ENCODE peak calls at places on chromosome 3, in five cellular contexts. One of them, this sample, is unnamed.

GRCh38 chr3:126493731-126494130 is 18.0 kb upstream of the ZXDC start:
- DNase-seq in CD8-positive, alpha-beta T cell: no peak
- DNase-seq in GM23338: no peak
- DNase-seq in uterus: no peak
- DNase-seq in PC-3: no peak
- DNase-seq in this sample: no peak

GRCh38 chr3:124995460-124995994 is 60.3 kb downstream of the HEG1 start:
- DNase-seq in CD8-positive, alpha-beta T cell: peak
- DNase-seq in GM23338: peak
- DNase-seq in uterus: peak
- DNase-seq in PC-3: peak
- DNase-seq in this sample: no peak

GRCh38 chr3:174710622-174711021 is 148.5 kb upstream of the NAALADL2 start:
- DNase-seq in CD8-positive, alpha-beta T cell: no peak
- DNase-seq in GM23338: peak
- DNase-seq in uterus: no peak
- DNase-seq in PC-3: no peak
- DNase-seq in this sample: no peak

GRCh38 chr3:46236294-46237054 is 5.8 kb upstream of the CCR3 start:
- DNase-seq in CD8-positive, alpha-beta T cell: no peak
- DNase-seq in GM23338: no peak
- DNase-seq in uterus: no peak
- DNase-seq in PC-3: no peak
- DNase-seq in this sample: no peak

GRCh38 chr3:139473155-139473771 is 3.1 kb downstream of the RBP2 start:
- DNase-seq in CD8-positive, alpha-beta T cell: no peak
- DNase-seq in GM23338: no peak
- DNase-seq in uterus: no peak
- DNase-seq in PC-3: peak
- DNase-seq in this sample: no peak

GRCh38 chr3:156259896-156260788 is 139.8 kb downstream of the KCNAB1 start:
- DNase-seq in CD8-positive, alpha-beta T cell: no peak
- DNase-seq in GM23338: no peak
- DNase-seq in uterus: no peak
- DNase-seq in PC-3: no peak
- DNase-seq in this sample: no peak

GRCh38 chr3:23019596-23020300 is 183.4 kb upstream of the UBE2E2 start:
- DNase-seq in CD8-positive, alpha-beta T cell: no peak
- DNase-seq in GM23338: no peak
- DNase-seq in uterus: no peak
- DNase-seq in PC-3: peak
- DNase-seq in this sample: no peak

GRCh38 chr3:174538116-174538515 is 321.0 kb upstream of the NAALADL2 start:
- DNase-seq in CD8-positive, alpha-beta T cell: no peak
- DNase-seq in GM23338: peak
- DNase-seq in uterus: no peak
- DNase-seq in PC-3: no peak
- DNase-seq in this sample: no peak

GRCh38 chr3:117512975-117513374 is 803.4 kb downstream of the TUSC7 start:
- DNase-seq in CD8-positive, alpha-beta T cell: no peak
- DNase-seq in GM23338: no peak
- DNase-seq in uterus: no peak
- DNase-seq in PC-3: no peak
- DNase-seq in this sample: no peak

GRCh38 chr3:133891662-133892389 is 3.9 kb downstream of the RAB6B start:
- DNase-seq in CD8-positive, alpha-beta T cell: no peak
- DNase-seq in GM23338: no peak
- DNase-seq in uterus: no peak
- DNase-seq in PC-3: no peak
- DNase-seq in this sample: no peak

GRCh38 chr3:146517684-146518435 is 26.5 kb downstream of the PLSCR1 start:
- DNase-seq in CD8-positive, alpha-beta T cell: no peak
- DNase-seq in GM23338: no peak
- DNase-seq in uterus: no peak
- DNase-seq in PC-3: no peak
- DNase-seq in this sample: no peak

GRCh38 chr3:102078864-102079808 is 229.8 kb downstream of the NFKBIZ start:
- DNase-seq in CD8-positive, alpha-beta T cell: no peak
- DNase-seq in GM23338: peak
- DNase-seq in uterus: no peak
- DNase-seq in PC-3: peak
- DNase-seq in this sample: no peak

GRCh38 chr3:30368978-30369377 is 237.4 kb upstream of the TGFBR2 start:
- DNase-seq in CD8-positive, alpha-beta T cell: no peak
- DNase-seq in GM23338: no peak
- DNase-seq in uterus: no peak
- DNase-seq in PC-3: peak
- DNase-seq in this sample: peak

GRCh38 chr3:2958553-2958952 is 151.6 kb downstream of the IL5RA start:
- DNase-seq in CD8-positive, alpha-beta T cell: no peak
- DNase-seq in GM23338: no peak
- DNase-seq in uterus: no peak
- DNase-seq in PC-3: no peak
- DNase-seq in this sample: no peak

GRCh38 chr3:171873561-171873960 is 30.4 kb downstream of the TMEM212 start:
- DNase-seq in CD8-positive, alpha-beta T cell: no peak
- DNase-seq in GM23338: no peak
- DNase-seq in uterus: no peak
- DNase-seq in PC-3: peak
- DNase-seq in this sample: peak

GRCh38 chr3:50290116-50290745 is 2.0 kb downstream of the IFRD2 start:
- DNase-seq in CD8-positive, alpha-beta T cell: no peak
- DNase-seq in GM23338: no peak
- DNase-seq in uterus: peak
- DNase-seq in PC-3: no peak
- DNase-seq in this sample: no peak

GRCh38 chr3:64176461-64176996 is 48.7 kb downstream of the PRICKLE2 start:
- DNase-seq in CD8-positive, alpha-beta T cell: no peak
- DNase-seq in GM23338: no peak
- DNase-seq in uterus: no peak
- DNase-seq in PC-3: peak
- DNase-seq in this sample: no peak

GRCh38 chr3:58609990-58610389 is 32.8 kb upstream of the FAM107A start:
- DNase-seq in CD8-positive, alpha-beta T cell: no peak
- DNase-seq in GM23338: no peak
- DNase-seq in uterus: no peak
- DNase-seq in PC-3: peak
- DNase-seq in this sample: no peak

GRCh38 chr3:13244695-13245449 is 171.6 kb upstream of the IQSEC1 start:
- DNase-seq in CD8-positive, alpha-beta T cell: no peak
- DNase-seq in GM23338: no peak
- DNase-seq in uterus: no peak
- DNase-seq in PC-3: peak
- DNase-seq in this sample: no peak

GRCh38 chr3:13654330-13655073 is 105.6 kb downstream of the FBLN2 start:
- DNase-seq in CD8-positive, alpha-beta T cell: peak
- DNase-seq in GM23338: peak
- DNase-seq in uterus: no peak
- DNase-seq in PC-3: no peak
- DNase-seq in this sample: no peak

GRCh38 chr3:188531210-188531609 is 377.3 kb downstream of the LPP start:
- DNase-seq in CD8-positive, alpha-beta T cell: no peak
- DNase-seq in GM23338: no peak
- DNase-seq in uterus: no peak
- DNase-seq in PC-3: peak
- DNase-seq in this sample: no peak

GRCh38 chr3:193764959-193765358 is 172.0 kb downstream of the OPA1 start:
- DNase-seq in CD8-positive, alpha-beta T cell: no peak
- DNase-seq in GM23338: no peak
- DNase-seq in uterus: no peak
- DNase-seq in PC-3: no peak
- DNase-seq in this sample: no peak

GRCh38 chr3:10284496-10284895 is 8.3 kb downstream of the GHRL start:
- DNase-seq in CD8-positive, alpha-beta T cell: no peak
- DNase-seq in GM23338: no peak
- DNase-seq in uterus: no peak
- DNase-seq in PC-3: no peak
- DNase-seq in this sample: no peak

GRCh38 chr3:197083486-197083885 is 53.9 kb upstream of the MELTF start:
- DNase-seq in CD8-positive, alpha-beta T cell: no peak
- DNase-seq in GM23338: no peak
- DNase-seq in uterus: no peak
- DNase-seq in PC-3: peak
- DNase-seq in this sample: peak

GRCh38 chr3:114093001-114093350 is 36.4 kb downstream of the QTRT2 start:
- DNase-seq in CD8-positive, alpha-beta T cell: no peak
- DNase-seq in GM23338: no peak
- DNase-seq in uterus: no peak
- DNase-seq in PC-3: no peak
- DNase-seq in this sample: no peak

GRCh38 chr3:114089675-114090074 is 33.1 kb downstream of the QTRT2 start:
- DNase-seq in CD8-positive, alpha-beta T cell: no peak
- DNase-seq in GM23338: no peak
- DNase-seq in uterus: no peak
- DNase-seq in PC-3: no peak
- DNase-seq in this sample: no peak

GRCh38 chr3:114095808-114096207 is 39.3 kb downstream of the QTRT2 start:
- DNase-seq in CD8-positive, alpha-beta T cell: no peak
- DNase-seq in GM23338: no peak
- DNase-seq in uterus: no peak
- DNase-seq in PC-3: no peak
- DNase-seq in this sample: no peak

GRCh38 chr3:114093596-114093995 is 37.1 kb downstream of the QTRT2 start:
- DNase-seq in CD8-positive, alpha-beta T cell: no peak
- DNase-seq in GM23338: no peak
- DNase-seq in uterus: peak
- DNase-seq in PC-3: peak
- DNase-seq in this sample: no peak

GRCh38 chr3:114092151-114093000 is 35.8 kb downstream of the QTRT2 start:
- DNase-seq in CD8-positive, alpha-beta T cell: no peak
- DNase-seq in GM23338: peak
- DNase-seq in uterus: peak
- DNase-seq in PC-3: no peak
- DNase-seq in this sample: no peak
- TF ChIP-seq CTCF in CD8-positive, alpha-beta T cell: no peak
- TF ChIP-seq CTCF in GM23338: no peak
- TF ChIP-seq CTCF in uterus: no peak
- TF ChIP-seq CTCF in PC-3: no peak
- TF ChIP-seq CTCF in this sample: no peak

GRCh38 chr3:128107809-128108208 is 15.8 kb downstream of the RUVBL1 start:
- DNase-seq in CD8-positive, alpha-beta T cell: no peak
- DNase-seq in GM23338: no peak
- DNase-seq in uterus: no peak
- DNase-seq in PC-3: no peak
- DNase-seq in this sample: no peak

GRCh38 chr3:128111147-128111546 is 12.5 kb downstream of the RUVBL1 start:
- DNase-seq in CD8-positive, alpha-beta T cell: no peak
- DNase-seq in GM23338: no peak
- DNase-seq in uterus: no peak
- DNase-seq in PC-3: no peak
- DNase-seq in this sample: no peak

GRCh38 chr3:128113817-128114794 is 9.5 kb downstream of the RUVBL1 start:
- DNase-seq in CD8-positive, alpha-beta T cell: no peak
- DNase-seq in GM23338: no peak
- DNase-seq in uterus: no peak
- DNase-seq in PC-3: no peak
- DNase-seq in this sample: no peak

GRCh38 chr3:128112406-128112968 is 11.1 kb downstream of the RUVBL1 start:
- DNase-seq in CD8-positive, alpha-beta T cell: peak
- DNase-seq in GM23338: no peak
- DNase-seq in uterus: no peak
- DNase-seq in PC-3: peak
- DNase-seq in this sample: peak
- TF ChIP-seq CTCF in CD8-positive, alpha-beta T cell: no peak
- TF ChIP-seq CTCF in GM23338: no peak
- TF ChIP-seq CTCF in uterus: no peak
- TF ChIP-seq CTCF in PC-3: no peak
- TF ChIP-seq CTCF in this sample: peak

GRCh38 chr3:61264281-61264680 is 13.0 kb upstream of the FHIT start:
- DNase-seq in CD8-positive, alpha-beta T cell: no peak
- DNase-seq in GM23338: no peak
- DNase-seq in uterus: no peak
- DNase-seq in PC-3: no peak
- DNase-seq in this sample: no peak
- TF ChIP-seq CTCF in CD8-positive, alpha-beta T cell: no peak
- TF ChIP-seq CTCF in GM23338: no peak
- TF ChIP-seq CTCF in uterus: no peak
- TF ChIP-seq CTCF in PC-3: no peak
- TF ChIP-seq CTCF in this sample: no peak

GRCh38 chr3:170848294-170848917 is 21.6 kb downstream of the RPL22L1 start:
- DNase-seq in CD8-positive, alpha-beta T cell: no peak
- DNase-seq in GM23338: no peak
- DNase-seq in uterus: no peak
- DNase-seq in PC-3: peak
- DNase-seq in this sample: no peak
- TF ChIP-seq CTCF in CD8-positive, alpha-beta T cell: no peak
- TF ChIP-seq CTCF in GM23338: peak
- TF ChIP-seq CTCF in uterus: no peak
- TF ChIP-seq CTCF in PC-3: peak
- TF ChIP-seq CTCF in this sample: peak

This sample was measured in BJ.